ENCODE peak calls at places on chromosome X, in eight cellular contexts. C is aorta; N is dorsolateral prefrontal cortex; W is LoVo; S is Peyer's patch; V is activated CD4-positive, alpha-beta T cell treated with anti-CD3 and anti-CD28 coated beads, Interleukin-2, amount 10 ng/mL, durations not matched to agents 7 days and 5 days; Q is NCI-H748 treated with DMSO at 0.1 percent for 48 hours; O is breast epithelium. M is an unnamed sample.

GRCh38 chrX:87728024-87728423 is 210.4 kb downstream of the KLHL4 start:
- DNase-seq in V (no peak), S (no peak), C (no peak), Q (no peak), O (no peak), W (no peak), N (no peak), M (no peak)

GRCh38 chrX:65866762-65867161 is 173.1 kb downstream of the VSIG4 start:
- DNase-seq in W (no peak), N (no peak), V (no peak), S (no peak), Q (no peak), C (no peak), O (no peak), M (no peak)

GRCh38 chrX:39773150-39773549 is 324.6 kb downstream of the BCOR start:
- DNase-seq in S (no peak), C (no peak), V (no peak), W (no peak), Q (peak), N (no peak), O (no peak), M (no peak)

GRCh38 chrX:129193357-129193756 is 329.9 kb downstream of the SMARCA1 start:
- DNase-seq in Q (peak), O (no peak), N (no peak), W (peak), V (no peak), S (peak), C (no peak), M (no peak)

GRCh38 chrX:150099316-150099715 is 161.0 kb upstream of the EOLA2 start:
- DNase-seq in Q (no peak), W (no peak), S (no peak), V (no peak), C (no peak), N (no peak), O (no peak), M (no peak)

GRCh38 chrX:136214551-136214950 is 36.6 kb downstream of the MAP7D3 start:
- DNase-seq in V (no peak), Q (no peak), O (no peak), N (no peak), W (no peak), C (no peak), S (no peak), M (no peak)

GRCh38 chrX:29903365-29903764 is 312.0 kb upstream of the MAGEB2 start:
- DNase-seq in S (no peak), Q (no peak), W (no peak), V (no peak), N (no peak), C (no peak), O (no peak), M (no peak)

GRCh38 chrX:19931146-19931545 is 43.7 kb upstream of the SH3KBP1 start:
- DNase-seq in W (no peak), S (no peak), C (no peak), V (no peak), O (no peak), N (no peak), Q (no peak), M (no peak)

GRCh38 chrX:48102874-48103374 is 27.5 kb upstream of the SPACA5B start:
- DNase-seq in C (no peak), Q (no peak), S (no peak), V (no peak), N (no peak), W (no peak), O (no peak), M (no peak)

GRCh38 chrX:11460347-11460746 is 167.1 kb downstream of the AMELX start:
- DNase-seq in V (no peak), O (no peak), W (no peak), Q (no peak), N (no peak), C (no peak), S (no peak), M (no peak)

GRCh38 chrX:6386837-6387236 is 148.1 kb downstream of the VCX3A start:
- DNase-seq in O (no peak), V (no peak), N (no peak), S (no peak), Q (no peak), C (no peak), W (no peak), M (no peak)

M was measured in GM13977.